ENCODE peak calls at places on chromosomes 3 and 15, in nine cellular contexts. M is IMR-90, I is sigmoid colon, R is spleen, O is tibial artery, F is cardiac fibroblast, X is epithelial cell of esophagus, U is dorsolateral prefrontal cortex, Z is psoas muscle. K is an unnamed sample.

GRCh38 chr15:40354408-40355171 is 3.4 kb upstream of the DISP2 start:
- DNase-seq in U (no peak), I (no peak), Z (no peak), F (peak; percentile 85), R (peak; percentile 54), O (no peak), M (peak; percentile 39), X (no peak), K (no peak)

GRCh38 chr3:140093742-140094141 is 158.8 kb downstream of the CLSTN2 start:
- DNase-seq in X (peak; percentile 53), F (peak; percentile 58), O (peak; percentile 75), Z (peak; percentile 58), R (no peak), M (peak; percentile 46), I (peak; percentile 89), U (no peak), K (no peak)

GRCh38 chr3:42747581-42747980 is 25.5 kb downstream of the CCDC13 start:
- DNase-seq in I (no peak), Z (no peak), O (peak; percentile 22), R (no peak), X (peak; percentile 58), U (no peak), M (no peak), F (no peak), K (no peak)

GRCh38 chr3:187770224-187770623 is 25.0 kb upstream of the BCL6 start:
- DNase-seq in U (no peak), O (no peak), Z (no peak), R (no peak), X (no peak), F (no peak), I (no peak), M (no peak), K (no peak)

GRCh38 chr15:81293728-81294500 is 30.0 kb downstream of the STARD5 start:
- DNase-seq in R (peak; percentile 89), X (no peak), I (no peak), F (no peak), M (no peak), U (no peak), O (no peak), Z (no peak), K (no peak)

GRCh38 chr15:35533130-35534110 is 12.5 kb downstream of the DPH6 start:
- DNase-seq in M (peak; percentile 85), X (peak; percentile 52), R (no peak), U (no peak), I (no peak), Z (no peak), F (peak; percentile 10), O (no peak), K (no peak)

GRCh38 chr3:13667330-13667729 is 118.4 kb downstream of the FBLN2 start:
- DNase-seq in I (no peak), R (no peak), U (no peak), Z (no peak), F (no peak), O (no peak), X (peak; percentile 59), M (no peak), K (no peak)

GRCh38 chr3:194773216-194773615 is 87.5 kb downstream of the FAM43A start:
- DNase-seq in R (no peak), X (peak; percentile 51), F (no peak), Z (peak; percentile 65), O (peak; percentile 32), U (no peak), I (peak; percentile 73), M (no peak), K (peak; percentile 49)

GRCh38 chr3:100002599-100003350 is 111.5 kb downstream of the FILIP1L start:
- DNase-seq in M (peak; percentile 97), F (peak; percentile 75), X (peak; percentile 99), I (peak; percentile 60), Z (no peak), U (no peak), R (no peak), O (no peak), K (no peak)

GRCh38 chr3:149506540-149506939 is 32.0 kb downstream of the TM4SF4 start:
- DNase-seq in O (no peak), M (peak; percentile 71), U (no peak), X (no peak), I (no peak), Z (no peak), F (peak; percentile 15), R (no peak), K (no peak)

GRCh38 chr15:57849332-57849731 is 142.8 kb downstream of the POLR2M start:
- DNase-seq in Z (no peak), I (no peak), O (no peak), M (no peak), U (no peak), F (no peak), X (peak; percentile 75), R (no peak), K (no peak)

GRCh38 chr3:57555316-57555715 is 758 bp upstream of the PDE12 start:
- DNase-seq in R (no peak), I (no peak), O (no peak), U (no peak), F (no peak), X (no peak), M (no peak), Z (no peak), K (no peak)

GRCh38 chr3:130658666-130659065 is 88.0 kb downstream of the PIK3R4 start:
- DNase-seq in M (peak; percentile 36), R (no peak), O (no peak), I (no peak), U (no peak), X (no peak), Z (no peak), F (peak; percentile 69), K (peak; percentile 8)

GRCh38 chr15:33941279-33942063 is 26.8 kb upstream of the CHRM5 start:
- DNase-seq in M (no peak), U (no peak), X (no peak), I (no peak), Z (no peak), O (no peak), R (no peak), F (no peak), K (no peak)

GRCh38 chr3:125039897-125040175 is 16.0 kb downstream of the HEG1 start:
- DNase-seq in I (no peak), U (no peak), Z (no peak), X (no peak), M (no peak), R (no peak), O (no peak), F (peak; percentile 39), K (no peak)
- H3K4me3 ChIP-seq in I (no peak overlapping the region), U (peak overlapping the region; percentile 12), Z (no peak overlapping the region), X (no peak overlapping the region), M (no peak overlapping the region), R (no peak overlapping the region), O (peak overlapping the region; percentile 9), F (no peak overlapping the region), K (peak overlapping the region; percentile 12)

DNA sequence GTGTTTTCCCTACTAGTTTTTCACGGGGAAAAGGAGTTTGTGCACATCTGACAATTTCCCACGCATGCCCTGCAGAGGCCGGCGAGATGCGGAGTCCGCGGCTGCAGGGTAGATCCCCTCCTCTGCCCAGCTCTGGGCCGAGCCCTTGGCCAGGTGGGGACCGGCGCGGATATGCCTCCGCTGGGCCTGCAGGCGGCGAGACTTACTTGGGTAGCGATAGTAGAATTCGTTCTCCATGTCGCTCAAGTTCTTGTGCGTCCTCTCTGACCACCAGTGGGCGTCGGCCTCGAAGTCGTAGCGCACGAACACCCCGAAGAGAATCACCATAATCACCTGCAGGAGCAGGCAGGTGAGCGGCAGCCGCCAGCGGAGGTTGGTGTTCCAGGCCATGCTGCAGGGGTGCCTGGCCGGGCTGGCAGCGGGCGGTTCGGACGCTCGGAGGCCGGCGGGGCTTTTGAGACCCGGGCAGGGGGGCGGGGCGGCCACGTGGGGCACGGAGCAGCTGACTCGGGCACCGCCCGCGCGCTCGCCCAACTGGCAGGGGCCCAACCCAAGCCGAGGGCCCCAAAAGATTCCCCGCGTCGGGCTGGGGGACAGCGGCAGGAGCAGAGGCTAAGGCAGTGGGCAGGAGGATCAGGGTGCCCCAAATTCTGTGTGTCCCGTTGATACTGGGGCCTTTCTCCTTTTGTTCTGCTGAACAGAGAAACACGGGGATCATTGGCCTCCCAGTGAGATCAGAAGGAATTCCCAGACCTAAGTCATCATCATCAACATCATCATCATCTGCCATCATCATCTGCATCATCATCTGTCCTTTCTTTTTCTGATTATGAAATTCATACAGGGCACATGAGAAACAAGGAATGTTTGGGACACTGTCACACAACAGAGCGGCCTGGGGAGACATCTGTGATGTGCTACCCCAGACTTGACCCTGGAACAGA is at the start of gene RHCG:
- DNase-seq in F (peak; percentile 50), M (peak; percentile 24), I (no peak), X (peak; percentile 76), O (no peak), R (no peak), U (peak; percentile 35), Z (no peak), K (no peak)
- TF ChIP-seq CTCF in F (peak; percentile 37), M (peak; percentile 20), I (peak; percentile 6), X (peak; percentile 59), O (no peak), R (no peak), U (peak; percentile 17), Z (no peak), K (no peak)

GRCh38 chr15:70703483-70703882 is 59.9 kb downstream of the UACA start:
- DNase-seq in M (no peak), I (no peak), R (no peak), X (peak; percentile 29), U (no peak), F (peak; percentile 28), O (no peak), Z (no peak), K (no peak)

GRCh38 chr15:70704166-70704565 is 59.2 kb downstream of the UACA start:
- DNase-seq in U (no peak), R (no peak), Z (no peak), M (no peak), F (no peak), X (no peak), I (no peak), O (no peak), K (no peak)

GRCh38 chr15:70703066-70703465 is 60.3 kb downstream of the UACA start:
- DNase-seq in R (no peak), Z (no peak), O (no peak), M (no peak), I (no peak), X (no peak), U (no peak), F (no peak), K (no peak)

GRCh38 chr15:70701891-70702568 is 61.3 kb downstream of the UACA start:
- DNase-seq in U (no peak), Z (no peak), R (no peak), F (peak; percentile 60), M (peak; percentile 76), I (no peak), O (no peak), X (peak; percentile 58), K (no peak)

GRCh38 chr15:70702584-70702983 is 60.8 kb downstream of the UACA start:
- DNase-seq in I (no peak), X (no peak), M (no peak), Z (no peak), U (no peak), R (no peak), O (no peak), F (no peak), K (no peak)
- H3K4me3 ChIP-seq in I (peak overlapping the region; percentile 44), X (no peak overlapping the region), M (no peak overlapping the region), Z (peak overlapping the region; percentile 61), U (no peak overlapping the region), R (no peak overlapping the region), O (peak overlapping the region; percentile 39), F (no peak overlapping the region), K (peak overlapping the region; percentile 11)

DNA sequence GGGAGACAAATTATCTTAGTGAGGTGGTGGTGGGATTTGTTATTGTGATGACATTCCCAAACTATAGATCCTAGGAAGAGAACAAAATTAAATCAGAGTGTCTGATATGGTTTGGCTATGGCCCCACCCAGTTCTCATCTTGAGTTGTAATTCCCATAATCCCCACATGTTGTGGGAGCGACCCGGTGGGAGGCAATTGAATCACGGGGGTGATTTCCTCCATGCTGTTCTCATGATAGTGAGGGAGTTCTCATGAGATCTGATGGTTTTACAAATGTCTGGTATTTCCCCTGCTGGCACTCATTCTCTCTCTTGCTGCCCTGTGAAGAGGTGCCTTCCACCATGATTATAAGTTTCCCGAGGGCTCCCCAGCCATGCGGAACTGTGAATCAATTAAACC is 62.0 kb downstream of the RPL22L1 start:
- DNase-seq in X (no peak), Z (no peak), I (no peak), M (no peak), U (no peak), O (no peak), F (peak; percentile 29), R (no peak), K (no peak)
- TF ChIP-seq CTCF in X (no peak), Z (no peak), I (no peak), M (no peak), U (no peak), O (no peak), F (no peak), R (no peak), K (no peak)